ENCODE peak calls at places on chromosomes 12 and 14, in six cellular contexts. One of them, this sample, is unnamed. For H3K4me1, the result is how much of the 10 kb centered on the place peaks cover.

GRCh38 chr12:89390802-89391673 is 38.7 kb upstream of the DUSP6 start:
- DNase-seq in H1: no peak
- DNase-seq in IMR-90: peak
- DNase-seq in trophoblast cell: no peak
- DNase-seq in neuronal stem cell: no peak
- DNase-seq in mesenchymal stem cell: peak
- DNase-seq in this sample: no peak

GRCh38 chr14:37594238-37594915 is 672 bp downstream of the FOXA1 start:
- DNase-seq in trophoblast cell: no peak
- DNase-seq in mesenchymal stem cell: peak
- DNase-seq in IMR-90: peak
- DNase-seq in H1: no peak
- DNase-seq in neuronal stem cell: peak
- DNase-seq in this sample: peak

GRCh38 chr14:93543766-93544165 is 113.0 kb downstream of the UNC79 start:
- DNase-seq in trophoblast cell: no peak
- DNase-seq in neuronal stem cell: no peak
- DNase-seq in H1: no peak
- DNase-seq in IMR-90: peak
- DNase-seq in mesenchymal stem cell: peak
- DNase-seq in this sample: no peak

GRCh38 chr14:22039938-22040780 is 366.5 kb upstream of the OR4E1 start:
- DNase-seq in H1: no peak
- DNase-seq in neuronal stem cell: no peak
- DNase-seq in IMR-90: no peak
- DNase-seq in trophoblast cell: no peak
- DNase-seq in mesenchymal stem cell: peak
- DNase-seq in this sample: no peak

GRCh38 chr14:93033983-93034670 is 81.6 kb downstream of the ITPK1 start:
- DNase-seq in H1: no peak
- DNase-seq in trophoblast cell: no peak
- DNase-seq in neuronal stem cell: no peak
- DNase-seq in mesenchymal stem cell: no peak
- DNase-seq in IMR-90: no peak
- DNase-seq in this sample: peak

GRCh38 chr14:31934767-31935266 is 142.3 kb upstream of the ARHGAP5 start:
- DNase-seq in trophoblast cell: peak
- DNase-seq in neuronal stem cell: no peak
- DNase-seq in mesenchymal stem cell: peak
- DNase-seq in H1: no peak
- DNase-seq in IMR-90: peak
- DNase-seq in this sample: peak

GRCh38 chr12:65171870-65172269 is 2.5 kb downstream of the LEMD3 start:
- DNase-seq in H1: no peak
- DNase-seq in mesenchymal stem cell: peak
- DNase-seq in IMR-90: no peak
- DNase-seq in neuronal stem cell: no peak
- DNase-seq in trophoblast cell: no peak
- DNase-seq in this sample: no peak

GRCh38 chr12:12653922-12654321 is 42.1 kb downstream of the GPR19 start:
- DNase-seq in H1: no peak
- DNase-seq in mesenchymal stem cell: no peak
- DNase-seq in neuronal stem cell: no peak
- DNase-seq in trophoblast cell: no peak
- DNase-seq in IMR-90: no peak
- DNase-seq in this sample: no peak

GRCh38 chr14:70098257-70098809 is 90.4 kb downstream of the SLC8A3 start:
- DNase-seq in trophoblast cell: no peak
- DNase-seq in IMR-90: no peak
- DNase-seq in mesenchymal stem cell: no peak
- DNase-seq in neuronal stem cell: no peak
- DNase-seq in H1: no peak
- DNase-seq in this sample: no peak

GRCh38 chr14:69151458-69152180 is 1.3 kb downstream of the DCAF5 start:
- DNase-seq in H1: peak
- DNase-seq in IMR-90: peak
- DNase-seq in neuronal stem cell: peak
- DNase-seq in mesenchymal stem cell: peak
- DNase-seq in trophoblast cell: peak
- DNase-seq in this sample: peak

GRCh38 chr12:56880416-56881035 is 53.7 kb downstream of the SDR9C7 start:
- DNase-seq in H1: no peak
- DNase-seq in neuronal stem cell: no peak
- DNase-seq in trophoblast cell: no peak
- DNase-seq in IMR-90: no peak
- DNase-seq in mesenchymal stem cell: peak
- DNase-seq in this sample: no peak

GRCh38 chr12:7009512-7009911 is 8.8 kb downstream of the LPCAT3 start:
- DNase-seq in H1: no peak
- DNase-seq in IMR-90: peak
- DNase-seq in trophoblast cell: no peak
- DNase-seq in mesenchymal stem cell: peak
- DNase-seq in neuronal stem cell: no peak
- DNase-seq in this sample: no peak

GRCh38 chr14:22448905-22449611 is 140.0 kb downstream of the DAD1 start:
- DNase-seq in H1: no peak
- DNase-seq in trophoblast cell: no peak
- DNase-seq in neuronal stem cell: no peak
- DNase-seq in IMR-90: peak
- DNase-seq in mesenchymal stem cell: peak
- DNase-seq in this sample: no peak

GRCh38 chr12:119696943-119697342 is 29.0 kb downstream of the PRKAB1 start:
- DNase-seq in H1: no peak
- DNase-seq in neuronal stem cell: no peak
- DNase-seq in IMR-90: no peak
- DNase-seq in trophoblast cell: no peak
- DNase-seq in mesenchymal stem cell: no peak
- DNase-seq in this sample: no peak

GRCh38 chr14:72808564-72808963 is 85.3 kb downstream of the DPF3 start:
- DNase-seq in H1: no peak
- DNase-seq in neuronal stem cell: no peak
- DNase-seq in trophoblast cell: no peak
- DNase-seq in IMR-90: no peak
- DNase-seq in mesenchymal stem cell: no peak
- DNase-seq in this sample: no peak

GRCh38 chr14:102863381-102863780 is 59.1 kb upstream of the AMN start:
- DNase-seq in IMR-90: no peak
- DNase-seq in neuronal stem cell: no peak
- DNase-seq in trophoblast cell: peak
- DNase-seq in H1: no peak
- DNase-seq in mesenchymal stem cell: no peak
- DNase-seq in this sample: no peak

GRCh38 chr14:72610096-72610830 is 283.6 kb downstream of the DPF3 start:
- DNase-seq in neuronal stem cell: no peak
- DNase-seq in trophoblast cell: no peak
- DNase-seq in mesenchymal stem cell: no peak
- DNase-seq in H1: no peak
- DNase-seq in IMR-90: no peak
- DNase-seq in this sample: peak

GRCh38 chr14:90620540-90621204 is 195.6 kb downstream of the TTC7B start:
- DNase-seq in IMR-90: no peak
- DNase-seq in trophoblast cell: no peak
- DNase-seq in H1: no peak
- DNase-seq in mesenchymal stem cell: no peak
- DNase-seq in neuronal stem cell: no peak
- DNase-seq in this sample: no peak

GRCh38 chr12:45388545-45388944 is 172.7 kb downstream of the ANO6 start:
- DNase-seq in H1: no peak
- DNase-seq in neuronal stem cell: no peak
- DNase-seq in IMR-90: peak
- DNase-seq in trophoblast cell: no peak
- DNase-seq in mesenchymal stem cell: peak
- DNase-seq in this sample: no peak

GRCh38 chr12:68609955-68610434 is 704 bp upstream of the RAP1B start:
- DNase-seq in H1: no peak
- DNase-seq in mesenchymal stem cell: no peak
- DNase-seq in trophoblast cell: no peak
- DNase-seq in IMR-90: peak
- DNase-seq in neuronal stem cell: no peak
- DNase-seq in this sample: no peak

GRCh38 chr12:30754383-30754749 is 385 bp downstream of the CAPRIN2 start:
- DNase-seq in H1: no peak
- DNase-seq in neuronal stem cell: no peak
- DNase-seq in IMR-90: no peak
- DNase-seq in mesenchymal stem cell: no peak
- DNase-seq in trophoblast cell: no peak
- DNase-seq in this sample: no peak
- H3K4ac ChIP-seq in H1: peak
- H3K4ac ChIP-seq in neuronal stem cell: no peak
- H3K4ac ChIP-seq in IMR-90: peak
- H3K4ac ChIP-seq in mesenchymal stem cell: no peak
- H3K4ac ChIP-seq in trophoblast cell: no peak
- H3K4ac ChIP-seq in this sample: no peak

DNA sequence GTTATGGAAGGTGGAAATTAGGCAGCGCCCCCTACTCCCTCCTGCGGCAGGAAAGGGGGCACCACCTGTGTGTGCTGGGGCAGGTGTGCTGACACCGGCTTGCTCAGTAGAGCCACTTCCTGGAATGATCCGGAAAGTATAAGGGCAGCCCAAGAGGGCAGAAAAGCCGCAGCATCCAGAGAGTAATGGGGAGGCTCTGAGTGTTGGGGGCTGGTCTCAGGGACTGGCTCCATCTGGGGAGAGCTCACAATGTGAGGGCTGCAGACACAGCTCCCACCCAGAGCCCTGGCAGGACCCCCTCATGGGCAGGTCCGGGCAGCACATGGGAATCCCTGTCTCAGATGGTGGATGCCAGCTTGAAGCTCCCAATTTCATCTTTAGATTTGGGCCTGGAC is 187.6 kb upstream of the C14orf180 start:
- DNase-seq in trophoblast cell: no peak
- DNase-seq in neuronal stem cell: no peak
- DNase-seq in IMR-90: no peak
- DNase-seq in mesenchymal stem cell: no peak
- DNase-seq in H1: no peak
- DNase-seq in this sample: peak
- H2AFZ ChIP-seq in trophoblast cell: no peak
- H2AFZ ChIP-seq in neuronal stem cell: no peak
- H2AFZ ChIP-seq in IMR-90: no peak
- H2AFZ ChIP-seq in mesenchymal stem cell: no peak
- H2AFZ ChIP-seq in H1: no peak
- H2AFZ ChIP-seq in this sample: no peak

DNA sequence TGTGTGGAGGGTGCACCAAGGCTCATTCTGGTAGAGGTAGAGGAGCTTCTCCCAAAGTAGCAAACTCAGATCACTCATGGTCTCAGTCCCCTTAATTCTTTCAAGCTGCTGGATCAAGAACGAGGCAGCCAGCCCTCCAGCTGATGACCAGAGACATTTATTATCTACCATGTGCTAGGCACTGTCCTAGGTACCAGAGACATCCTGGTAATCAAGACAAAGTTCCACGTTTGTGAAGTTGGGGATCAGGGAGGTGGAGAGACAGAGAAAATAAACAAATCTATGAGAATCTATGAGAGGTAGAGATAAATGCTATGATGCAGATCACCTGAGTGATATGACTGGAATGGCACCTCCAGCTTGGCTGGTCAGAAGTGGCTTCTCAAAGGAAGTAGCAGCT is 130.2 kb downstream of the CRADD start:
- DNase-seq in H1: no peak
- DNase-seq in IMR-90: no peak
- DNase-seq in neuronal stem cell: no peak
- DNase-seq in trophoblast cell: no peak
- DNase-seq in mesenchymal stem cell: no peak
- DNase-seq in this sample: no peak
- H3K4me1 ChIP-seq in H1: under half
- H3K4me1 ChIP-seq in IMR-90: under half
- H3K4me1 ChIP-seq in neuronal stem cell: under half
- H3K4me1 ChIP-seq in trophoblast cell: under half
- H3K4me1 ChIP-seq in mesenchymal stem cell: under half
- H3K4me1 ChIP-seq in this sample: under half

GRCh38 chr12:2890001-2890387 is 697 bp upstream of the TULP3 start:
- DNase-seq in H1: no peak
- DNase-seq in mesenchymal stem cell: no peak
- DNase-seq in IMR-90: no peak
- DNase-seq in neuronal stem cell: no peak
- DNase-seq in trophoblast cell: no peak
- DNase-seq in this sample: no peak
- H3K4ac ChIP-seq in H1: no peak
- H3K4ac ChIP-seq in mesenchymal stem cell: peak
- H3K4ac ChIP-seq in IMR-90: peak
- H3K4ac ChIP-seq in neuronal stem cell: no peak
- H3K4ac ChIP-seq in trophoblast cell: peak
- H3K4ac ChIP-seq in this sample: no peak

GRCh38 chr14:95943699-95944098 is 67.1 kb downstream of the TUNAR start:
- DNase-seq in mesenchymal stem cell: no peak
- DNase-seq in trophoblast cell: no peak
- DNase-seq in IMR-90: no peak
- DNase-seq in neuronal stem cell: peak
- DNase-seq in H1: no peak
- DNase-seq in this sample: no peak
- H2AFZ ChIP-seq in mesenchymal stem cell: no peak
- H2AFZ ChIP-seq in trophoblast cell: no peak
- H2AFZ ChIP-seq in IMR-90: no peak
- H2AFZ ChIP-seq in neuronal stem cell: no peak
- H2AFZ ChIP-seq in H1: no peak
- H2AFZ ChIP-seq in this sample: no peak

DNA sequence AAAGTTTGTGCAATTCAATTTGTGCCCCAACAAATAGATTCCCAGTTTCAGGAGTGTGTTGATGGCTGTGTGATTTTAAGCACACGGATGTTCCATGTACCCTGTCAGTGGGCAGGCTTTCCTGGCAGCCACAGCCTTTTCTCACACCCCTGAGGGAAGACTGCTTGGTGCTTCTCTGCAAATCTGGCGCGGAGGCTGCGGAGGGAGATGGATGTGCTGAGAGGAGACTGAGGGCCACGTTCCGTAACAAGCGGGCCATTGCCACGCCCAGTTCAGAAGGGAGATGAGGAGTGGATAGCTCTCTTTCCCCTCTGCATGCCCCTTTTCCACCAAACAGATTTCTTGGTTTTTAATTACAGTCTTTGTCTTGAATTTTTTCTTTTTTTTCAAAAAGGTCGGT is 89.1 kb downstream of the BEGAIN start:
- DNase-seq in IMR-90: no peak
- DNase-seq in mesenchymal stem cell: no peak
- DNase-seq in H1: no peak
- DNase-seq in trophoblast cell: no peak
- DNase-seq in neuronal stem cell: no peak
- DNase-seq in this sample: no peak
- H3K4me1 ChIP-seq in IMR-90: under half
- H3K4me1 ChIP-seq in mesenchymal stem cell: under half
- H3K4me1 ChIP-seq in H1: under half
- H3K4me1 ChIP-seq in trophoblast cell: under half
- H3K4me1 ChIP-seq in neuronal stem cell: under half
- H3K4me1 ChIP-seq in this sample: under half

This sample was measured in H9.